ENCODE peak calls at places on chromosomes 2 and 18, in eight cellular contexts. E, K, A, F, O, U, C and R are unnamed samples.

GRCh38 chr2:9738718-9739496 is 104.4 kb upstream of the TAF1B start:
- ATAC-seq in E (peak), K (peak), A (peak), F (peak), O (peak), U (peak), C (no peak), R (peak)

GRCh38 chr2:180125245-180125962 is 118.3 kb upstream of the CWC22 start:
- ATAC-seq in E (peak), K (peak), A (peak), F (peak), O (peak), U (peak), C (peak), R (peak)

GRCh38 chr2:184272040-184272439 is 326.3 kb upstream of the ZNF804A start:
- ATAC-seq in E (no peak), K (no peak), A (no peak), F (no peak), O (no peak), U (no peak), C (no peak), R (no peak)

GRCh38 chr2:222756951-222757645 is 85.6 kb downstream of the MOGAT1 start:
- ATAC-seq in E (no peak), K (no peak), A (no peak), F (no peak), O (peak), U (no peak), C (peak), R (no peak)

GRCh38 chr18:80103231-80103630 is 5.8 kb upstream of the ADNP2 start:
- ATAC-seq in E (no peak), K (no peak), A (peak), F (no peak), O (no peak), U (peak), C (no peak), R (no peak)

GRCh38 chr2:150255528-150255927 is 231.9 kb downstream of the RND3 start:
- ATAC-seq in E (no peak), K (peak), A (peak), F (no peak), O (no peak), U (no peak), C (peak), R (no peak)

GRCh38 chr2:75424936-75425619 is 135.7 kb downstream of the EVA1A start:
- ATAC-seq in E (no peak), K (no peak), A (no peak), F (no peak), O (peak), U (no peak), C (peak), R (no peak)

GRCh38 chr2:31366733-31367132 is 47.8 kb downstream of the XDH start:
- ATAC-seq in E (no peak), K (no peak), A (no peak), F (no peak), O (no peak), U (no peak), C (no peak), R (no peak)

GRCh38 chr2:204177251-204177976 is 240.9 kb downstream of the ICOS start:
- ATAC-seq in E (no peak), K (no peak), A (no peak), F (no peak), O (no peak), U (no peak), C (no peak), R (peak)

GRCh38 chr2:74845217-74845751 is 11.4 kb downstream of the HK2 start:
- ATAC-seq in E (peak), K (peak), A (peak), F (peak), O (peak), U (peak), C (peak), R (peak)

GRCh38 chr18:59686260-59686659 is 11.0 kb downstream of the CCBE1 start:
- ATAC-seq in E (no peak), K (no peak), A (no peak), F (no peak), O (no peak), U (no peak), C (no peak), R (no peak)

GRCh38 chr18:45733535-45733934 is 9.6 kb downstream of the SLC14A1 start:
- ATAC-seq in E (no peak), K (no peak), A (no peak), F (no peak), O (no peak), U (no peak), C (no peak), R (no peak)

GRCh38 chr2:108586631-108587030 is 52.4 kb downstream of the LIMS1 start:
- ATAC-seq in E (no peak), K (no peak), A (peak), F (no peak), O (no peak), U (no peak), C (no peak), R (no peak)

GRCh38 chr18:78998350-78999055 is 18.9 kb downstream of the SALL3 start:
- ATAC-seq in E (no peak), K (no peak), A (no peak), F (no peak), O (no peak), U (no peak), C (no peak), R (no peak)

GRCh38 chr2:204365778-204366177 is 179.5 kb upstream of the PARD3B start:
- ATAC-seq in E (no peak), K (no peak), A (peak), F (no peak), O (no peak), U (no peak), C (no peak), R (no peak)

GRCh38 chr2:70255637-70256314 is 2.2 kb upstream of the PCYOX1 start:
- ATAC-seq in E (no peak), K (no peak), A (no peak), F (no peak), O (no peak), U (no peak), C (no peak), R (no peak)